ENCODE peak calls at places on chromosomes 12 and 14, in five cellular contexts. One of them, this sample, is unnamed.
A peak's percentile ranks its signal among the peaks of the same experiment; 100 is the strongest.

GRCh38 chr12:45543887-45544286 is 185.6 kb upstream of the ARID2 start:
- DNase-seq in erythroblast: peak; percentile 67
- DNase-seq in HCT116: peak; percentile 80
- DNase-seq in adrenal gland: peak; percentile 38
- DNase-seq in stomach: peak; percentile 34
- DNase-seq in this sample: peak; percentile 39

GRCh38 chr12:65813983-65814382 is 10.3 kb upstream of the HMGA2 start:
- DNase-seq in erythroblast: peak; percentile 15
- DNase-seq in HCT116: no peak
- DNase-seq in adrenal gland: no peak
- DNase-seq in stomach: no peak
- DNase-seq in this sample: no peak

GRCh38 chr12:110426300-110426910 is 22.9 kb upstream of the ANAPC7 start:
- DNase-seq in erythroblast: no peak
- DNase-seq in HCT116: no peak
- DNase-seq in adrenal gland: no peak
- DNase-seq in stomach: no peak
- DNase-seq in this sample: no peak

GRCh38 chr12:123105427-123105826 is 45.5 kb downstream of the PITPNM2 start:
- DNase-seq in erythroblast: no peak
- DNase-seq in HCT116: no peak
- DNase-seq in adrenal gland: no peak
- DNase-seq in stomach: no peak
- DNase-seq in this sample: no peak

GRCh38 chr12:46956451-46957035 is 122.9 kb upstream of the PCED1B start:
- DNase-seq in erythroblast: no peak
- DNase-seq in HCT116: no peak
- DNase-seq in adrenal gland: no peak
- DNase-seq in stomach: no peak
- DNase-seq in this sample: no peak

GRCh38 chr12:94157891-94158495 is 9.6 kb downstream of the PLXNC1 start:
- DNase-seq in erythroblast: no peak
- DNase-seq in HCT116: no peak
- DNase-seq in adrenal gland: no peak
- DNase-seq in stomach: no peak
- DNase-seq in this sample: peak; percentile 34

GRCh38 chr14:34003691-34004090 is 52.8 kb upstream of the EGLN3 start:
- DNase-seq in erythroblast: no peak
- DNase-seq in HCT116: no peak
- DNase-seq in adrenal gland: no peak
- DNase-seq in stomach: no peak
- DNase-seq in this sample: no peak

GRCh38 chr14:31969371-31969770 is 107.7 kb upstream of the ARHGAP5 start:
- DNase-seq in erythroblast: no peak
- DNase-seq in HCT116: no peak
- DNase-seq in adrenal gland: no peak
- DNase-seq in stomach: no peak
- DNase-seq in this sample: no peak

GRCh38 chr12:120977531-120978295 is 630 bp upstream of the HNF1A start:
- DNase-seq in erythroblast: no peak
- DNase-seq in HCT116: no peak
- DNase-seq in adrenal gland: no peak
- DNase-seq in stomach: no peak
- DNase-seq in this sample: no peak

GRCh38 chr12:2244013-2244861 is 191.4 kb downstream of the CACNA1C start:
- DNase-seq in erythroblast: no peak
- DNase-seq in HCT116: peak; percentile 2
- DNase-seq in adrenal gland: peak; percentile 28
- DNase-seq in stomach: no peak
- DNase-seq in this sample: peak; percentile 34

DNA sequence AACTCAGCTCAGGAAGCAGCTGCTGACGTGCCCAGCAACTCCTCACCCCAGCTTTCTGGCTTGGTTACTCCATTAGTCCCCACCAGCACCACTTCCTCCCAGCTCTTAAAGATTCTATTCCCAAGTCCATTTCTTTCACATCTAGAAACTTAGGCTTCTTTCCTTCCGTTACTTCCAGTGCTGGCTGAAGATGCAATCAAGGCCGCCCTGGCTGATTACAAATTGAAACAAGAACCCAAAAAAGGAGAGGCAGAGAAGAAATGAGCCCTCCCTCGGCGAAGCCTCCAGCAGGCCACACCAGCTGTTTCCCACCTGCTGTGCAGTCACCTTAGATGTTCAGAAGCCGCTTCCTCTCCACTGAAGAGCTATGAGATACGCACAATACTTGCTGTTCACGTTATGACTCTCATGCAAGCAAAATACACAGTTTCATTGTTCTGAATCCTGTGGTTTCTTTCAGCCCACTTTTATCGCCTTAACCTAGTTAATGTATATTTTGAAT is 6.3 kb downstream of the ISCU start:
- DNase-seq in erythroblast: no peak
- DNase-seq in HCT116: no peak
- DNase-seq in adrenal gland: no peak
- DNase-seq in stomach: no peak
- DNase-seq in this sample: peak; percentile 57
- TF ChIP-seq POLR2A in erythroblast: no peak
- TF ChIP-seq POLR2A in HCT116: no peak
- TF ChIP-seq POLR2A in adrenal gland: no peak
- TF ChIP-seq POLR2A in stomach: no peak
- TF ChIP-seq POLR2A in this sample: no peak

GRCh38 chr12:126457776-126458175 is 1392.5 kb downstream of the AACS start:
- DNase-seq in erythroblast: no peak
- DNase-seq in HCT116: no peak
- DNase-seq in adrenal gland: no peak
- DNase-seq in stomach: no peak
- DNase-seq in this sample: no peak
- TF ChIP-seq POLR2A in erythroblast: no peak
- TF ChIP-seq POLR2A in HCT116: no peak
- TF ChIP-seq POLR2A in adrenal gland: no peak
- TF ChIP-seq POLR2A in stomach: no peak
- TF ChIP-seq POLR2A in this sample: no peak

GRCh38 chr12:130961921-130962326 is 8.2 kb downstream of the ADGRD1 start:
- DNase-seq in erythroblast: no peak
- DNase-seq in HCT116: no peak
- DNase-seq in adrenal gland: no peak
- DNase-seq in stomach: no peak
- DNase-seq in this sample: peak; percentile 25

GRCh38 chr12:130965668-130966067 is 12.0 kb downstream of the ADGRD1 start:
- DNase-seq in erythroblast: no peak
- DNase-seq in HCT116: no peak
- DNase-seq in adrenal gland: no peak
- DNase-seq in stomach: no peak
- DNase-seq in this sample: no peak

GRCh38 chr12:130966443-130967030 is 12.8 kb downstream of the ADGRD1 start:
- DNase-seq in erythroblast: no peak
- DNase-seq in HCT116: no peak
- DNase-seq in adrenal gland: no peak
- DNase-seq in stomach: no peak
- DNase-seq in this sample: no peak

GRCh38 chr12:130967631-130968030 is 13.9 kb downstream of the ADGRD1 start:
- DNase-seq in erythroblast: no peak
- DNase-seq in HCT116: no peak
- DNase-seq in adrenal gland: no peak
- DNase-seq in stomach: no peak
- DNase-seq in this sample: no peak

GRCh38 chr12:130965214-130965613 is 11.5 kb downstream of the ADGRD1 start:
- DNase-seq in erythroblast: no peak
- DNase-seq in HCT116: no peak
- DNase-seq in adrenal gland: no peak
- DNase-seq in stomach: no peak
- DNase-seq in this sample: no peak
- TF ChIP-seq POLR2A in erythroblast: no peak
- TF ChIP-seq POLR2A in HCT116: no peak
- TF ChIP-seq POLR2A in adrenal gland: no peak
- TF ChIP-seq POLR2A in stomach: no peak
- TF ChIP-seq POLR2A in this sample: no peak

GRCh38 chr12:78622529-78623221 is 241.9 kb upstream of the SYT1 start:
- DNase-seq in erythroblast: no peak
- DNase-seq in HCT116: no peak
- DNase-seq in adrenal gland: no peak
- DNase-seq in stomach: no peak
- DNase-seq in this sample: no peak
- TF ChIP-seq POLR2A in erythroblast: no peak
- TF ChIP-seq POLR2A in HCT116: no peak
- TF ChIP-seq POLR2A in adrenal gland: no peak
- TF ChIP-seq POLR2A in stomach: no peak
- TF ChIP-seq POLR2A in this sample: no peak

DNA sequence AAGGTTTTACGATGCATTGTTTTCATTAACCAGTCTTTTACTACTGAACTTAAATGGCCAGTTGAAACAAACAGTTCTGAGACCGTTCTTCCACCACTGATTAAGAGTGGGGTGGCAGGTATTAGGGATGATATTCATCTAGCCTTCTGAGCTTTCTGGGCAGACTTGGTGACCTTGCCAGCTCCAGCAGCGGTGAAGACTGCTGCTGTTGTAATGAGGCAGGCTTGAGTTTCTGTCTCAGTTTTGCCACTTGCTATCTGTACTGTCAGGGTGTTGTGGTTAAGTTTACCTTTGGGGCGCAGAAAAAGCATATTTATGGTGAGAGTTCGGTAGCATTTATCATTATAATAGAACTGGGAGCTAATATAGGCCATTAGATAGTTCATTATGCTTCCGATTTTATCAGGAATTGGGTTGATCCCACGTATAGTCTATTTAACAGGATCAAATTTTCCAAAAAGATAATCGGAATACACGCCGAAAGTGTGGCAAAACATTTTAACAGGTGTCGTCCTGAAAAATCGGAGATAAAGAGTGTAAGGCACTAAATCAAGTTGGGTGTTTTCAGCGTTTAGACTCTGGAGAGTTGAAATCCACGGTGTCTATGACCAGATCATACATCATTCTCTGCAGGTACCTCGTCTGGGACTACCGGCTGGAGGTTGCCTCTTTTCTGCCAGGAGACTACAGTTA is 700 bp upstream of the NECAP1 start:
- DNase-seq in erythroblast: peak; percentile 55
- DNase-seq in HCT116: no peak
- DNase-seq in adrenal gland: peak; percentile 44
- DNase-seq in stomach: no peak
- DNase-seq in this sample: peak; percentile 36
- TF ChIP-seq POLR2A in erythroblast: no peak
- TF ChIP-seq POLR2A in HCT116: no peak
- TF ChIP-seq POLR2A in adrenal gland: peak; percentile 28
- TF ChIP-seq POLR2A in stomach: no peak
- TF ChIP-seq POLR2A in this sample: no peak

GRCh38 chr14:67253076-67253635 is 11.9 kb downstream of the PALS1 start:
- DNase-seq in erythroblast: no peak
- DNase-seq in HCT116: no peak
- DNase-seq in adrenal gland: no peak
- DNase-seq in stomach: no peak
- DNase-seq in this sample: no peak

DNA sequence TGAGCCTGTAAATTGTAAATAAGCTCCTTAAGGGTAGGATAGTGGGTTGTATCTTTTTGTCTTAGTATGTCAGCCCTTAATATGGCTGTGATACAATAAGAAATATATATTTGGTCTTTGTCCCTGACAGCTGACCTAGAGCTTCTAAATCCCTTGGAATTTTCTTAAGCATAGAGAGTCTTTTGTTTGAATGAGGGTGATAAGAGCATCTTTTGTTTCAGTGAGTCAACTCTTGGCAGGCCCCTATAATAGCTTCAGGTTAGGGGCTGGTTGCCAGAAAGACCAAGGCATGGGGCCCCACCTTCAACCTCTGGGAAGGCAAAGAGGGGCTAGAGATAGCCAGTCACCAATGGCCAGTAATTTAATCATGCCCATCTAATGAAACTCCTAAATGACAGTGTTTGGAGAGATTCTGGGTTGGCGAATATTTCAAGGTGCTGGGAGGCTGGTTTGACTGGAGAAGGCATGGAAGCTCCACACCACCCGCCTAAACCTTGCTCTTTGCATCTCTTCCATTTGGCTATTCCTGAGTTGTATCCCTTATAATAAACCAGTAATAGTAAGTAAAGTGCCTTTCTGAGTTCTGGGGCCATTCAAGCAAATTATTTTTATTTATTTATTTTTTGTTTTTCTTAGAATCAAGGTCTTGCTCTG is 10.5 kb downstream of the PALS1 start:
- DNase-seq in erythroblast: no peak
- DNase-seq in HCT116: no peak
- DNase-seq in adrenal gland: no peak
- DNase-seq in stomach: no peak
- DNase-seq in this sample: no peak
- TF ChIP-seq POLR2A in erythroblast: no peak
- TF ChIP-seq POLR2A in HCT116: no peak
- TF ChIP-seq POLR2A in adrenal gland: no peak
- TF ChIP-seq POLR2A in stomach: no peak
- TF ChIP-seq POLR2A in this sample: no peak

GRCh38 chr14:24307575-24308341 is at the start of gene CIDEB:
- DNase-seq in erythroblast: peak; percentile 60
- DNase-seq in HCT116: no peak
- DNase-seq in adrenal gland: peak; percentile 69
- DNase-seq in stomach: peak; percentile 74
- DNase-seq in this sample: peak; percentile 86
- TF ChIP-seq POLR2A in erythroblast: no peak
- TF ChIP-seq POLR2A in HCT116: no peak
- TF ChIP-seq POLR2A in adrenal gland: no peak
- TF ChIP-seq POLR2A in stomach: no peak
- TF ChIP-seq POLR2A in this sample: peak; percentile 45

GRCh38 chr14:100375963-100376735 is 53.0 kb downstream of the SLC25A47 start:
- DNase-seq in erythroblast: peak; percentile 98
- DNase-seq in HCT116: peak; percentile 83
- DNase-seq in adrenal gland: peak; percentile 97
- DNase-seq in stomach: peak; percentile 95
- DNase-seq in this sample: peak; percentile 95
- TF ChIP-seq POLR2A in erythroblast: peak; percentile 89
- TF ChIP-seq POLR2A in HCT116: peak; percentile 57
- TF ChIP-seq POLR2A in adrenal gland: peak; percentile 80
- TF ChIP-seq POLR2A in stomach: no peak
- TF ChIP-seq POLR2A in this sample: peak; percentile 82

DNA sequence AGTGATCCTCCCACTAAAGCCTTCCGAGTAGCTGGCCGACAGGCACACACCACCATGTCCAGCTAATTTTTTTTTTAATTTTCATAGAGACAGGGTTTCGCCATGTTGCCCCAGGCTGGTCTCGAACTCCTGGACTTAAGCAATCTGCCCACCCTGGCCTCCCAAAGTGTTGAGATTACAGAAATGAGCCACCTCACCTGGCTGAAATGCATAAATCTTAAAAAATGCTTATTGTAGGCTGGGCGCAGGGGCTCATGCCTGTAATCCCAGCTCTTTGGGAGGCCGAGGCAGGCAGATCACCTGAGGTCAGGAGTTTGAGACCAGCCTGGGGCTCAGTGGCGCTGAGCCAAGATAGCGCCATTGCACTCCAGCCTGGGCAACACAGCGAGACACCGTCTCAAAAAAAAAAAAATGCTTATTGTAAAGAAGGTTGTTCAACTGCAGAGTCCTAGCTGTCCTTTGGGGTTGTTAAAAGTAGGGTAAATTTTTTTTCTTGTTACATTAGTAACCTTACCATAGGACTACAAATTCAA is 4.0 kb upstream of the TUBA1C start:
- DNase-seq in erythroblast: no peak
- DNase-seq in HCT116: no peak
- DNase-seq in adrenal gland: no peak
- DNase-seq in stomach: no peak
- DNase-seq in this sample: no peak
- TF ChIP-seq POLR2A in erythroblast: no peak
- TF ChIP-seq POLR2A in HCT116: no peak
- TF ChIP-seq POLR2A in adrenal gland: no peak
- TF ChIP-seq POLR2A in stomach: no peak
- TF ChIP-seq POLR2A in this sample: no peak

GRCh38 chr12:57590892-57591566 is at the start of gene PIP4K2C:
- DNase-seq in erythroblast: peak; percentile 87
- DNase-seq in HCT116: peak; percentile 61
- DNase-seq in adrenal gland: peak; percentile 75
- DNase-seq in stomach: peak; percentile 91
- DNase-seq in this sample: peak; percentile 90
- TF ChIP-seq POLR2A in erythroblast: peak; percentile 77
- TF ChIP-seq POLR2A in HCT116: peak; percentile 89
- TF ChIP-seq POLR2A in adrenal gland: peak; percentile 23
- TF ChIP-seq POLR2A in stomach: no peak
- TF ChIP-seq POLR2A in this sample: peak; percentile 71

This sample was measured in transverse colon.